ENCODE peak calls at places on chromosomes 3 and 15, in six cellular contexts. Z, O, C, E, S and Q are unnamed samples.

GRCh38 chr15:71117906-71118305 is 2.6 kb downstream of the THSD4 start:
- DNase-seq in Z (no peak), S (no peak), C (no peak), O (no peak), E (no peak), Q (no peak)

GRCh38 chr3:44420676-44421075 is 56.8 kb downstream of the ZNF445 start:
- DNase-seq in Z (no peak), E (no peak), O (no peak), C (no peak), S (no peak), Q (no peak)

GRCh38 chr3:138942861-138943623 is 3.9 kb downstream of the FOXL2 start:
- DNase-seq in Z (no peak), O (no peak), S (no peak), C (no peak), E (no peak), Q (no peak)

GRCh38 chr3:3815206-3815605 is 16.0 kb downstream of the LRRN1 start:
- DNase-seq in S (no peak), C (no peak), O (no peak), Z (no peak), E (no peak), Q (no peak)

GRCh38 chr3:138941259-138941885 is 5.6 kb downstream of the FOXL2 start:
- DNase-seq in Z (no peak), C (no peak), S (peak), O (peak), E (no peak), Q (peak)

GRCh38 chr3:57948782-57949242 is 59.4 kb upstream of the FLNB start:
- DNase-seq in E (no peak), C (no peak), Z (no peak), S (no peak), O (no peak), Q (no peak)

GRCh38 chr15:96720251-96720650 is 389.8 kb downstream of the NR2F2 start:
- DNase-seq in Z (no peak), C (no peak), O (no peak), E (no peak), S (no peak), Q (no peak)

GRCh38 chr15:81856627-81857026 is 189.2 kb downstream of the MEX3B start:
- DNase-seq in S (no peak), O (no peak), Z (no peak), C (no peak), E (no peak), Q (no peak)

GRCh38 chr3:69390771-69391170 is 4.9 kb upstream of the FRMD4B start:
- DNase-seq in O (no peak), Z (no peak), E (no peak), S (no peak), C (no peak), Q (no peak)

GRCh38 chr3:46889381-46890110 is 12.0 kb downstream of the PTH1R start:
- DNase-seq in O (no peak), S (no peak), Z (no peak), C (no peak), E (no peak), Q (no peak)